ENCODE peak calls at places on chromosome 16, in six cellular contexts. S is ACHN; V is amniotic stem cell; L is left colon; F is naive thymus-derived CD8-positive, alpha-beta T cell; X is RWPE1. Z is an unnamed sample.

GRCh38 chr16:6682142-6682811 is 650.4 kb upstream of the RBFOX1 start:
- DNase-seq in S (peak), V (no peak), L (no peak), F (no peak), X (no peak), Z (no peak)

GRCh38 chr16:81560979-81561657 is 116.5 kb downstream of the CMIP start:
- DNase-seq in S (peak), V (no peak), L (no peak), F (no peak), X (no peak), Z (peak)

GRCh38 chr16:11967195-11967911 is 2.3 kb downstream of the TNFRSF17 start:
- DNase-seq in S (no peak), V (no peak), L (no peak), F (no peak), X (no peak), Z (no peak)

GRCh38 chr16:53865492-53865863 is 161.5 kb downstream of the FTO start:
- DNase-seq in S (no peak), V (no peak), L (no peak), F (no peak), X (peak), Z (peak)

GRCh38 chr16:89102035-89102776 is 8.6 kb downstream of the ACSF3 start:
- DNase-seq in S (no peak), V (no peak), L (peak), F (no peak), X (no peak), Z (no peak)

GRCh38 chr16:56301391-56301850 is 110.1 kb downstream of the GNAO1 start:
- DNase-seq in S (peak), V (no peak), L (no peak), F (no peak), X (no peak), Z (no peak)

GRCh38 chr16:47492428-47493357 is 31.6 kb downstream of the PHKB start:
- DNase-seq in S (no peak), V (no peak), L (peak), F (no peak), X (no peak), Z (no peak)

GRCh38 chr16:49528564-49529150 is 155.1 kb downstream of the C16orf78 start:
- DNase-seq in S (no peak), V (no peak), L (no peak), F (no peak), X (no peak), Z (no peak)

GRCh38 chr16:88655733-88656281 is 5.0 kb upstream of the CYBA start:
- DNase-seq in S (no peak), V (no peak), L (no peak), F (no peak), X (no peak), Z (no peak)

GRCh38 chr16:19071811-19072777 is 4.7 kb downstream of the COQ7 start:
- DNase-seq in S (peak), V (peak), L (peak), F (peak), X (peak), Z (peak)

GRCh38 chr16:17853958-17854357 is 383.2 kb upstream of the XYLT1 start:
- DNase-seq in S (no peak), V (no peak), L (no peak), F (no peak), X (no peak), Z (no peak)